ENCODE peak calls at places on chromosomes 12 and 14, in four cellular contexts. K is SK-N-SH, L is mammary epithelial cell, F is Karpas-422. H is an unnamed sample.

GRCh38 chr14:99513183-99513694 is 32.0 kb downstream of the CCNK start:
- DNase-seq in K (no peak), L (no peak), F (no peak), H (no peak)

GRCh38 chr12:127355061-127355820 is 911.7 kb upstream of the TMEM132C start:
- DNase-seq in K (peak; percentile 32), L (peak; percentile 17), F (peak; percentile 53), H (peak; percentile 83)

GRCh38 chr12:104622942-104623341 is 166.2 kb downstream of the CHST11 start:
- DNase-seq in K (no peak), L (no peak), F (peak; percentile 46), H (peak; percentile 61)

GRCh38 chr14:49173765-49174373 is 412.3 kb downstream of the RPS29 start:
- DNase-seq in K (peak; percentile 52), L (peak; percentile 43), F (peak; percentile 94), H (peak; percentile 92)

GRCh38 chr12:6775775-6776174 is 3.5 kb downstream of the LAG3 start:
- DNase-seq in K (no peak), L (no peak), F (no peak), H (no peak)

GRCh38 chr12:112962561-112962960 is 15.8 kb upstream of the OAS2 start:
- DNase-seq in K (no peak), L (no peak), F (no peak), H (peak; percentile 31)

GRCh38 chr12:23767834-23768233 is 181.6 kb downstream of the SOX5 start:
- DNase-seq in K (no peak), L (no peak), F (no peak), H (no peak)

GRCh38 chr14:20866963-20867362 is 24.2 kb upstream of the RNASE3 start:
- DNase-seq in K (no peak), L (peak; percentile 17), F (peak; percentile 65), H (peak; percentile 71)

GRCh38 chr14:105092912-105093425 is 27.7 kb upstream of the GPR132 start:
- DNase-seq in K (peak; percentile 92), L (peak; percentile 45), F (no peak), H (peak; percentile 68)

GRCh38 chr12:30111719-30112118 is 328.0 kb upstream of the TMTC1 start:
- DNase-seq in K (peak; percentile 78), L (no peak), F (no peak), H (no peak)

GRCh38 chr14:67971627-67972625 is 152.3 kb downstream of the RAD51B start:
- DNase-seq in K (peak; percentile 1), L (peak; percentile 50), F (no peak), H (no peak)

GRCh38 chr12:120013659-120014380 is 24.8 kb downstream of the BICDL1 start:
- DNase-seq in K (no peak), L (peak; percentile 40), F (no peak), H (no peak)

GRCh38 chr14:104735830-104736642 is 12.0 kb downstream of the ADSS1 start:
- DNase-seq in K (peak; percentile 60), L (peak; percentile 30), F (no peak), H (no peak)

GRCh38 chr12:12776261-12776660 is 9.2 kb upstream of the APOLD1 start:
- DNase-seq in K (no peak), L (peak; percentile 86), F (no peak), H (no peak)

GRCh38 chr14:29311983-29312382 is 545.4 kb downstream of the FOXG1 start:
- DNase-seq in K (no peak), L (no peak), F (no peak), H (no peak)

GRCh38 chr12:121404734-121405133 is 4.8 kb downstream of the RNF34 start:
- DNase-seq in K (peak; percentile 57), L (no peak), F (no peak), H (no peak)

GRCh38 chr12:89040146-89040964 is 311.9 kb downstream of the DUSP6 start:
- DNase-seq in K (no peak), L (peak; percentile 78), F (no peak), H (peak; percentile 55)

GRCh38 chr14:61662437-61663311 is 32.6 kb upstream of the HIF1A start:
- DNase-seq in K (peak; percentile 19), L (peak; percentile 81), F (peak; percentile 99), H (peak; percentile 45)

GRCh38 chr14:86723254-86723624 is 1193.3 kb downstream of the FLRT2 start:
- DNase-seq in K (no peak), L (no peak), F (no peak), H (no peak)

GRCh38 chr14:65225299-65226159 is 123.2 kb upstream of the MAX start:
- DNase-seq in K (no peak), L (no peak), F (no peak), H (no peak)
- H3K4me1 ChIP-seq in K (peaks cover 16% of the 10 kb centered on the region), L (peaks cover 25% of the 10 kb centered on the region), F (peaks cover 49% of the 10 kb centered on the region), H (peaks cover 15% of the 10 kb centered on the region)

GRCh38 chr14:102929349-102930137 is 7.1 kb downstream of the AMN start:
- DNase-seq in K (peak; percentile 69), L (no peak), F (no peak), H (peak; percentile 70)
- H3K9ac ChIP-seq in K (no peak overlapping the region), L (no peak overlapping the region), F (no peak overlapping the region), H (no peak overlapping the region)

GRCh38 chr14:95489163-95489887 is 27.1 kb downstream of the SYNE3 start:
- DNase-seq in K (no peak), L (no peak), F (no peak), H (no peak)

GRCh38 chr14:95491936-95492608 is 24.4 kb downstream of the SYNE3 start:
- DNase-seq in K (no peak), L (no peak), F (no peak), H (no peak)

GRCh38 chr14:95490727-95491451 is 25.6 kb downstream of the SYNE3 start:
- DNase-seq in K (no peak), L (peak; percentile 60), F (no peak), H (no peak)

GRCh38 chr14:95488376-95489162 is 27.9 kb downstream of the SYNE3 start:
- DNase-seq in K (no peak), L (no peak), F (no peak), H (no peak)

GRCh38 chr14:95490127-95490526 is 26.3 kb downstream of the SYNE3 start:
- DNase-seq in K (no peak), L (no peak), F (no peak), H (no peak)
- H3K4me1 ChIP-seq in K (no peaks in the 10 kb centered on the region), L (peaks cover 21% of the 10 kb centered on the region), F (peaks cover 29% of the 10 kb centered on the region), H (peaks cover 15% of the 10 kb centered on the region)

DNA sequence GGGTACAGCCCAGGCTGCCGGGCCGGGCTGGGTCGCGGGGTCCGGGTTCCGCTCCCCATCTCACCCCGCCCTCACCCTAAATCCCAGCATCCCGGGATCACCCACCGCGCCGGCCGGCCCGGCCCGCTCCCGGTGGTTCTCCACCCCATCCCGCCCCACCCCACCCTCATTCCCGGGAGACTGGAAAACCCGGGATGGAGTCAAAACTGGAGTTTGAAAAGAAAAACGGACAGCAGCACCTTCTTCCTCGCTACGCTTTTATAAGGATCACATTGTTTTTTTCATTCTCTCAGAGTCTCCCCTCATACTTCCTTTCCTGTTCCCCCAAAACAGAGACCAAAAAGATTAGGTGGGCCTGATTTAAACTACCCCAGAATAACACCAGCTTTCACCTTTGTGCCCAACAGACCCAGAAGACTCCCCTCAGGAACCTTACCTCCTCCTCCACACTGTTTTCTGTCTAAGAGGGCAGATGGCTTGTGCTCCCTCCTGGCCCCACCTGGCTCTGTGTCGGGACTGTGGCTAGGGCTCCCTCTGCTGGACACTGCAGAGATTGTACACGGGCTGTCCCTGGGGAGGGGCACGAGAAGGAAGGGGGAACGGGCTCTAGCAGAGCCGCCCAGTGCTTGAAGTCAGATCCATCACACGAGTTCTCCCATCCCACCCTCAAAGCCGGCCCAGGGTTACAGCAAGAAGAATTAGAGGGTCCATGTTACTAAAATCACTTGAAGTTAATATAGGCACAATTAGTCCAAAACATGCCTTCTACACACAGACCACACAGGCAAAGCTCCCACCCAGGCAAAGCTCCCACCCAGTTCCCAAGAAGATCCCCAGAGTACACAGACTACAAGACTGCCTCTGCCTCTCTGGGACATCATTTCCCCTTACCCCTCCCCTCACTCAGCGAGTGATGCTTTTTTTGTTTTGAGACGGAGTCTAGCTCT is 3.0 kb downstream of the GLI1 start:
- DNase-seq in K (peak; percentile 95), L (peak; percentile 90), F (peak; percentile 97), H (peak; percentile 100)
- H3K9ac ChIP-seq in K (peak overlapping the region; percentile 35), L (no peak overlapping the region), F (peak overlapping the region; percentile 83), H (no peak overlapping the region)

GRCh38 chr12:11759894-11760293 is 110.4 kb downstream of the ETV6 start:
- DNase-seq in K (no peak), L (peak; percentile 16), F (no peak), H (peak; percentile 24)
- H3K4me1 ChIP-seq in K (peaks cover 41% of the 10 kb centered on the region), L (peaks cover 10% of the 10 kb centered on the region), F (no peaks in the 10 kb centered on the region), H (peaks cover 15% of the 10 kb centered on the region)

GRCh38 chr12:83408168-83408567 is 721.5 kb downstream of the TMTC2 start:
- DNase-seq in K (no peak), L (no peak), F (no peak), H (no peak)

GRCh38 chr12:83404521-83404920 is 717.8 kb downstream of the TMTC2 start:
- DNase-seq in K (no peak), L (no peak), F (no peak), H (no peak)

DNA sequence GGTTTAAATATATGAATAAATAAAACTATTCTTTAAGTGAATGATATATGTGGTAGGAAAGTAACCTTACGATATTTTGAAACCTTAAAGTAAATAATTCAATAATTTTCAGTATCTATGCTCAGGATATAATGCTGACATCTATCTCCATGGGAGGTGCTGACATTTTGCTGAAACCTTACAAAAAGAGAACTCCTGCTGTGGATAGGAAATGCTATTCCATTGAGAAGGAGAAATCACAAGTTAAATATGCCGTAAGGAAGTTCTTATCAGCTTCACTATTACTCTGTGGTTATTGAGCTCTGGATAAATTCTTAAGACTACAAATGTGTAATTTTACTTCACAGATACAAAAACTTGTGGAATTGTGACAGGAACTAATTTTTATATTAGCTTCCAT is 722.1 kb downstream of the TMTC2 start:
- DNase-seq in K (no peak), L (no peak), F (no peak), H (no peak)
- H3K9ac ChIP-seq in K (no peak overlapping the region), L (no peak overlapping the region), F (no peak overlapping the region), H (no peak overlapping the region)